ENCODE peak calls at places on chromosome 7, in six cellular contexts. E, G, F, N, R and P are unnamed samples.

GRCh38 chr7:6637544-6638229 is 569 bp downstream of the ZNF316 start:
- DNase-seq in E (no peak), G (peak), R (no peak), N (no peak), F (peak), P (peak)

GRCh38 chr7:12715372-12716133 is 28.1 kb downstream of the ARL4A start:
- DNase-seq in F (peak), N (peak), R (peak), G (peak), E (peak), P (no peak)

GRCh38 chr7:148110097-148110868 is 480.3 kb upstream of the C7orf33 start:
- DNase-seq in R (no peak), F (peak), E (no peak), G (no peak), N (no peak), P (no peak)

GRCh38 chr7:30974605-30975256 is 11.0 kb downstream of the GHRHR start:
- DNase-seq in F (peak), R (peak), E (peak), G (peak), N (no peak), P (peak)

GRCh38 chr7:79182283-79182682 is 271.2 kb downstream of the MAGI2 start:
- DNase-seq in G (peak), E (no peak), N (peak), R (peak), F (no peak), P (no peak)

GRCh38 chr7:44052771-44053365 is 8.4 kb downstream of the DBNL start:
- DNase-seq in G (no peak), F (no peak), N (no peak), R (no peak), E (peak), P (no peak)

GRCh38 chr7:70371652-70372051 is 760.3 kb upstream of the GALNT17 start:
- DNase-seq in N (no peak), R (no peak), G (no peak), F (no peak), E (no peak), P (no peak)

GRCh38 chr7:77180990-77181595 is 18.5 kb downstream of the FGL2 start:
- DNase-seq in R (no peak), N (no peak), G (no peak), F (no peak), E (no peak), P (no peak)

GRCh38 chr7:157976406-157976805 is 611.2 kb downstream of the PTPRN2 start:
- DNase-seq in G (no peak), F (no peak), N (no peak), R (no peak), E (peak), P (no peak)

GRCh38 chr7:87060288-87060537 is 759 bp upstream of the ELAPOR2 start:
- DNase-seq in R (no peak), N (no peak), G (no peak), F (no peak), E (no peak), P (no peak)

GRCh38 chr7:38975944-38976392 is 1.7 kb upstream of the POU6F2 start:
- DNase-seq in N (no peak), F (no peak), G (no peak), E (no peak), R (no peak), P (no peak)
- H3K4me3 ChIP-seq in N (no peak), F (no peak), G (no peak), E (peak), R (no peak), P (no peak)

DNA sequence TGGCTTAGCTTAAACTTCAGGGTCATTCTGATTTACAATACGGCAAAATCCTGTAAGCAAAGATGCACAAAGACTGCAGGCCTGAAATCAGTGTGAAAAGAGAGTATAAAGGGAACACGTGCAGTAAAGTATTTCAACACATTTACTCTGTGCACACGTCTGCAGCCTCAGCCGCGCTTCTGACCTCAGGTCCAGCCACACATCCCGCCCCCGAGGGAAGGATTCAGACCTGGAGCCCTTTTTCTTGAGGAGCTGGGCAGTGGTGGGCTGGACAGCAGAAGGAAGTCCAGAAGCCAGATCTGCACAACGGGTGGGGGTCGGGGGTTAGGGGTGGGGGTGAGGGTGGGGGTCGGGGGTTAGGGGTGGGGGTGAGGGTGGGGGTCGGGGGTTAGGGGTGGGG is 58.9 kb upstream of the FAM20C start:
- DNase-seq in G (no peak), R (no peak), N (no peak), F (no peak), E (no peak), P (no peak)
- TF ChIP-seq CTCF in G (no peak), R (no peak), N (no peak), F (no peak), E (no peak), P (no peak)

GRCh38 chr7:155763122-155763521 is 49.1 kb downstream of the SHH start:
- DNase-seq in E (no peak), N (no peak), F (no peak), G (no peak), R (no peak), P (no peak)
- H3K4me3 ChIP-seq in E (no peak), N (no peak), F (no peak), G (no peak), R (no peak), P (peak)

GRCh38 chr7:33895025-33895804 is 10.1 kb upstream of the BMPER start:
- DNase-seq in F (peak), E (peak), R (peak), G (peak), N (no peak), P (peak)
- TF ChIP-seq CTCF in F (peak), E (peak), R (peak), G (peak), N (peak), P (peak)

GRCh38 chr7:68272507-68272906 is 1275.9 kb downstream of the TYW1 start:
- DNase-seq in N (no peak), R (no peak), F (no peak), E (no peak), G (no peak), P (no peak)
- H3K4me3 ChIP-seq in N (no peak), R (no peak), F (no peak), E (no peak), G (no peak), P (no peak)